ENCODE peak calls at places on chromosomes 13 and 19, in five cellular contexts. H is OCI-LY7; Y is CD8-positive, alpha-beta T cell; O is left lung; P is tibial nerve. D is an unnamed sample.

GRCh38 chr13:49374585-49375290 is 69.1 kb downstream of the CAB39L start:
- DNase-seq in H (peak; percentile 23), P (no peak), O (no peak), Y (no peak), D (no peak)

GRCh38 chr13:42061943-42062342 is 13.5 kb downstream of the DGKH start:
- DNase-seq in O (no peak), P (no peak), H (no peak), Y (no peak), D (no peak)

GRCh38 chr13:26888632-26889031 is 128.0 kb upstream of the GPR12 start:
- DNase-seq in Y (no peak), P (no peak), O (no peak), H (no peak), D (no peak)

GRCh38 chr19:9309974-9310446 is 372 bp upstream of the ZNF699 start:
- DNase-seq in Y (no peak), P (peak; percentile 87), H (peak; percentile 93), O (peak; percentile 92), D (peak; percentile 94)

GRCh38 chr13:25171517-25172302 is at the start of gene AMER2:
- DNase-seq in H (no peak), O (no peak), P (peak; percentile 46), Y (peak; percentile 15), D (peak; percentile 24)

GRCh38 chr13:98144501-98145350 is 1.8 kb downstream of the FARP1 start:
- DNase-seq in H (no peak), P (no peak), O (no peak), Y (no peak), D (no peak)

GRCh38 chr13:42808572-42808971 is 27.2 kb downstream of the FAM216B start:
- DNase-seq in Y (no peak), P (no peak), O (no peak), H (no peak), D (no peak)

GRCh38 chr13:95697052-95697680 is 20.2 kb downstream of the DNAJC3 start:
- DNase-seq in H (no peak), P (no peak), O (no peak), Y (no peak), D (no peak)

GRCh38 chr13:93226623-93227279 is at the start of gene GPC6:
- DNase-seq in O (no peak), Y (no peak), H (no peak), P (peak; percentile 57), D (no peak)

GRCh38 chr13:71515639-71516038 is 351.4 kb downstream of the DACH1 start:
- DNase-seq in P (no peak), O (no peak), Y (no peak), H (no peak), D (no peak)

GRCh38 chr13:109684084-109684835 is 102.1 kb downstream of the IRS2 start:
- DNase-seq in O (no peak), Y (no peak), H (no peak), P (no peak), D (no peak)

GRCh38 chr13:102440259-102440936 is 38.5 kb upstream of the FGF14 start:
- DNase-seq in P (no peak), Y (no peak), O (no peak), H (peak; percentile 51), D (no peak)

GRCh38 chr19:6100284-6100915 is 9.9 kb downstream of the RFX2 start:
- DNase-seq in P (no peak), O (peak; percentile 55), H (no peak), Y (peak; percentile 20), D (no peak)

GRCh38 chr19:27972291-27973040 is 1240.5 kb downstream of the UQCRFS1 start:
- DNase-seq in O (no peak), H (no peak), Y (no peak), P (no peak), D (no peak)

GRCh38 chr13:78404961-78405360 is 198.4 kb downstream of the POU4F1 start:
- DNase-seq in Y (no peak), O (no peak), P (no peak), H (no peak), D (no peak)

GRCh38 chr13:91454666-91455065 is 56.2 kb downstream of the GPC5 start:
- DNase-seq in H (no peak), Y (no peak), P (no peak), O (no peak), D (no peak)

GRCh38 chr13:31409678-31410356 is 210.0 kb downstream of the B3GLCT start:
- DNase-seq in O (no peak), P (no peak), Y (no peak), H (peak; percentile 78), D (no peak)

GRCh38 chr13:90800082-90800746 is 547.3 kb upstream of the MIR17HG start:
- DNase-seq in H (no peak), O (peak; percentile 60), Y (no peak), P (peak; percentile 61), D (no peak)

GRCh38 chr19:19224852-19225494 is 13.2 kb downstream of the NCAN start:
- DNase-seq in P (peak; percentile 10), O (peak; percentile 69), H (no peak), Y (peak; percentile 77), D (no peak)

GRCh38 chr13:30148171-30148754 is 159.1 kb downstream of the KATNAL1 start:
- DNase-seq in O (no peak), P (no peak), Y (peak; percentile 38), H (peak; percentile 17), D (no peak)

GRCh38 chr19:45340232-45340898 is at the start of gene KLC3:
- DNase-seq in O (no peak), P (no peak), Y (peak; percentile 29), H (peak; percentile 52), D (no peak)

GRCh38 chr19:55549500-55550320 is 4.4 kb upstream of the SBK3 start:
- DNase-seq in O (no peak), Y (no peak), P (no peak), H (peak; percentile 34), D (no peak)

GRCh38 chr19:46678110-46678732 is 17.2 kb upstream of the DACT3 start:
- DNase-seq in H (peak; percentile 78), O (no peak), P (no peak), Y (peak; percentile 61), D (no peak)

GRCh38 chr19:45771331-45771933 is 2.4 kb upstream of the SIX5 start:
- DNase-seq in O (no peak), H (no peak), Y (no peak), P (no peak), D (peak; percentile 48)

GRCh38 chr19:29668746-29669609 is 3.7 kb downstream of the PLEKHF1 start:
- DNase-seq in P (no peak), Y (no peak), O (no peak), H (no peak), D (no peak)

GRCh38 chr19:46357846-46358583 is 11.1 kb downstream of the PPP5C start:
- DNase-seq in H (no peak), P (no peak), Y (no peak), O (no peak), D (no peak)

GRCh38 chr13:98041081-98041820 is 87.8 kb downstream of the IPO5 start:
- DNase-seq in O (no peak), P (no peak), H (no peak), Y (no peak), D (no peak)

GRCh38 chr13:30711375-30711774 is 24.0 kb upstream of the ALOX5AP start:
- DNase-seq in H (no peak), O (no peak), Y (no peak), P (no peak), D (no peak)

DNA sequence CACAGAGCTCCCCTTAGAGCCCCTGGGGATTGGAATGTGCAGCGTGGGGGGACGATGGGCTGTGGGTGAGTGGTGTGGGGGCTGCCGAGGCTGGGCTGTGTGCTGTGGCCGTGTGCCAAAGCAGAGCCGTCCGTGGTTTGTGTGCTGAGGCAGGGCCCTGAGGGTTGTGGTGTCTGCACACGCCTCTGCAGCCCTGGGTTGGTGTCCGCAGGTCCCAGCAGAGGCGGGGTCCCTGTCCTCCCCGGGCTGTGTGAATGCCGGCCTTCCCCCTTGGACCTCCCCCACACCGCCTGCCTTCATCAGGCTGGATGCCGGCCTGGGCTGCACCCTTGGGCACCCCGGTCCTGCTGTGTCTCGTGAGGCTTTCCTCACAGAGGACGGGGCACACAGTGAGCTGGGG is 26.1 kb downstream of the DOT1L start:
- DNase-seq in O (no peak), Y (no peak), H (no peak), P (no peak), D (no peak)
- TF ChIP-seq CTCF in O (no peak), Y (no peak), H (no peak), P (no peak), D (no peak)

GRCh38 chr13:112710855-112711527 is 21.2 kb downstream of the ATP11A start:
- DNase-seq in H (no peak), P (peak; percentile 52), O (peak; percentile 32), Y (no peak), D (peak; percentile 62)

GRCh38 chr13:112711528-112712265 is 21.9 kb downstream of the ATP11A start:
- DNase-seq in P (peak; percentile 87), H (no peak), O (peak; percentile 89), Y (no peak), D (peak; percentile 98)

GRCh38 chr13:112714366-112714765 is 24.5 kb downstream of the ATP11A start:
- DNase-seq in H (no peak), P (no peak), Y (no peak), O (no peak), D (no peak)

GRCh38 chr13:112713517-112714253 is 23.8 kb downstream of the ATP11A start:
- DNase-seq in O (peak; percentile 28), P (no peak), Y (no peak), H (no peak), D (peak; percentile 59)

DNA sequence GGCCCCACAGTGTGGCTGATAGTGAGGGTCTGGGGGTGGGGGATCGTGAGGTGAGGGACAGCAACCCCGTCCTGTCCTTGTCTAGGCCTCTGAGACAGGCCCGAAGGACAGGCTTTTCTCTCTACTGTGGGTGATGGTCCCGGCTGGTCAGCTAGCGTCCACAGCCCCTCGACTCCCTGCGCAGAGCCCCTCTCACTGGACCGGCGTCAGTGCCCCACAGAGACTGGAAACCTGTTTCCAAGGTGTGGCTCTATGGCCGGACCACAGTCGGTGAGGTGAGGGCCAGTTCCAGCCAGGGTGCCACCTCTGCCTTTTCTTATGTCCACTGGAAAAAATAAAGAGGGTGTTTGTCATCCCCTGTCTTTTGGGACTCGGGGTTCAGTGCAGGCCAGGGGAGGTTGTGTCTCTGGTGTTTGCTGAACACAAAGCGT is 22.6 kb downstream of the ATP11A start:
- DNase-seq in H (no peak), Y (no peak), O (peak; percentile 20), P (no peak), D (no peak)
- H3K4me1 ChIP-seq in H (no peaks in the 10 kb centered on the region), Y (no peaks in the 10 kb centered on the region), O (peaks cover 12% of the 10 kb centered on the region), P (no peaks in the 10 kb centered on the region), D (no peaks in the 10 kb centered on the region)

GRCh38 chr19:40465781-40466218 is 255 bp upstream of the BLVRB start:
- DNase-seq in H (peak; percentile 99), O (peak; percentile 99), P (peak; percentile 100), Y (peak; percentile 100), D (peak; percentile 100)
- H3K27ac ChIP-seq in H (no peak overlapping the region), O (peak overlapping the region; percentile 93), P (peak overlapping the region; percentile 92), Y (peak overlapping the region; percentile 41), D (peak overlapping the region; percentile 87)

GRCh38 chr19:15112385-15112784 is 5.2 kb downstream of the SYDE1 start:
- DNase-seq in O (no peak), Y (no peak), H (peak; percentile 13), P (no peak), D (no peak)
- TF ChIP-seq CTCF in O (no peak), Y (no peak), H (peak; percentile 37), P (no peak), D (no peak)